ENCODE peak calls at places on chromosomes 13 and 19, in ten cellular contexts. One of them, this sample, is unnamed.

GRCh38 chr19:51161266-51161665 is 19.2 kb downstream of the SIGLEC7 start:
- DNase-seq in CD4-positive, CD25-positive, alpha-beta regulatory T cell: no peak
- DNase-seq in HFFc6: no peak
- DNase-seq in activated T-cell treated with anti-CD3 and anti-CD28 coated beads, Interleukin-2, amount 50 U/mL, for 72 hours: no peak
- DNase-seq in KG1: no peak
- DNase-seq in lower lobe of right lung: no peak
- DNase-seq in GM12864: no peak
- DNase-seq in HS-5: no peak
- DNase-seq in stimulated activated CD4-positive, alpha-beta T cell treated with anti-CD3 and anti-CD28 coated beads, Interleukin-4, amount 100 ng/mL, for 1 hour: no peak
- DNase-seq in hypothalamus: no peak
- DNase-seq in this sample: no peak

GRCh38 chr19:41897181-41897580 is 14.2 kb downstream of the ARHGEF1 start:
- DNase-seq in KG1: no peak
- DNase-seq in activated T-cell treated with anti-CD3 and anti-CD28 coated beads, Interleukin-2, amount 50 U/mL, for 72 hours: no peak
- DNase-seq in hypothalamus: no peak
- DNase-seq in CD4-positive, CD25-positive, alpha-beta regulatory T cell: no peak
- DNase-seq in lower lobe of right lung: no peak
- DNase-seq in HS-5: no peak
- DNase-seq in stimulated activated CD4-positive, alpha-beta T cell treated with anti-CD3 and anti-CD28 coated beads, Interleukin-4, amount 100 ng/mL, for 1 hour: no peak
- DNase-seq in HFFc6: no peak
- DNase-seq in GM12864: no peak
- DNase-seq in this sample: no peak

GRCh38 chr13:84445776-84446175 is 563.5 kb upstream of the SLITRK1 start:
- DNase-seq in hypothalamus: no peak
- DNase-seq in GM12864: no peak
- DNase-seq in lower lobe of right lung: no peak
- DNase-seq in activated T-cell treated with anti-CD3 and anti-CD28 coated beads, Interleukin-2, amount 50 U/mL, for 72 hours: no peak
- DNase-seq in HFFc6: peak
- DNase-seq in CD4-positive, CD25-positive, alpha-beta regulatory T cell: no peak
- DNase-seq in stimulated activated CD4-positive, alpha-beta T cell treated with anti-CD3 and anti-CD28 coated beads, Interleukin-4, amount 100 ng/mL, for 1 hour: no peak
- DNase-seq in HS-5: no peak
- DNase-seq in KG1: no peak
- DNase-seq in this sample: no peak

GRCh38 chr13:99655351-99656091 is 154.2 kb downstream of the TM9SF2 start:
- DNase-seq in activated T-cell treated with anti-CD3 and anti-CD28 coated beads, Interleukin-2, amount 50 U/mL, for 72 hours: peak
- DNase-seq in stimulated activated CD4-positive, alpha-beta T cell treated with anti-CD3 and anti-CD28 coated beads, Interleukin-4, amount 100 ng/mL, for 1 hour: peak
- DNase-seq in GM12864: no peak
- DNase-seq in HS-5: no peak
- DNase-seq in CD4-positive, CD25-positive, alpha-beta regulatory T cell: peak
- DNase-seq in KG1: no peak
- DNase-seq in hypothalamus: no peak
- DNase-seq in lower lobe of right lung: no peak
- DNase-seq in HFFc6: peak
- DNase-seq in this sample: no peak

GRCh38 chr13:74290324-74290773 is 156.1 kb upstream of the KLF12 start:
- DNase-seq in stimulated activated CD4-positive, alpha-beta T cell treated with anti-CD3 and anti-CD28 coated beads, Interleukin-4, amount 100 ng/mL, for 1 hour: no peak
- DNase-seq in hypothalamus: no peak
- DNase-seq in activated T-cell treated with anti-CD3 and anti-CD28 coated beads, Interleukin-2, amount 50 U/mL, for 72 hours: peak
- DNase-seq in HFFc6: peak
- DNase-seq in lower lobe of right lung: no peak
- DNase-seq in GM12864: peak
- DNase-seq in HS-5: no peak
- DNase-seq in KG1: no peak
- DNase-seq in CD4-positive, CD25-positive, alpha-beta regulatory T cell: peak
- DNase-seq in this sample: no peak

GRCh38 chr19:17560205-17560595 is 4.8 kb downstream of the COLGALT1 start:
- DNase-seq in stimulated activated CD4-positive, alpha-beta T cell treated with anti-CD3 and anti-CD28 coated beads, Interleukin-4, amount 100 ng/mL, for 1 hour: no peak
- DNase-seq in KG1: no peak
- DNase-seq in hypothalamus: no peak
- DNase-seq in activated T-cell treated with anti-CD3 and anti-CD28 coated beads, Interleukin-2, amount 50 U/mL, for 72 hours: no peak
- DNase-seq in lower lobe of right lung: peak
- DNase-seq in GM12864: no peak
- DNase-seq in HS-5: peak
- DNase-seq in HFFc6: peak
- DNase-seq in CD4-positive, CD25-positive, alpha-beta regulatory T cell: no peak
- DNase-seq in this sample: no peak

GRCh38 chr19:41244117-41244516 is 20.1 kb upstream of the HNRNPUL1 start:
- DNase-seq in GM12864: no peak
- DNase-seq in KG1: no peak
- DNase-seq in HS-5: no peak
- DNase-seq in hypothalamus: no peak
- DNase-seq in activated T-cell treated with anti-CD3 and anti-CD28 coated beads, Interleukin-2, amount 50 U/mL, for 72 hours: no peak
- DNase-seq in CD4-positive, CD25-positive, alpha-beta regulatory T cell: no peak
- DNase-seq in HFFc6: no peak
- DNase-seq in stimulated activated CD4-positive, alpha-beta T cell treated with anti-CD3 and anti-CD28 coated beads, Interleukin-4, amount 100 ng/mL, for 1 hour: no peak
- DNase-seq in lower lobe of right lung: no peak
- DNase-seq in this sample: no peak

GRCh38 chr13:103884139-103884723 is 818.0 kb upstream of the SLC10A2 start:
- DNase-seq in stimulated activated CD4-positive, alpha-beta T cell treated with anti-CD3 and anti-CD28 coated beads, Interleukin-4, amount 100 ng/mL, for 1 hour: no peak
- DNase-seq in lower lobe of right lung: no peak
- DNase-seq in HS-5: no peak
- DNase-seq in hypothalamus: no peak
- DNase-seq in activated T-cell treated with anti-CD3 and anti-CD28 coated beads, Interleukin-2, amount 50 U/mL, for 72 hours: no peak
- DNase-seq in KG1: no peak
- DNase-seq in CD4-positive, CD25-positive, alpha-beta regulatory T cell: no peak
- DNase-seq in GM12864: no peak
- DNase-seq in HFFc6: no peak
- DNase-seq in this sample: no peak

GRCh38 chr13:41075034-41075433 is 13.7 kb downstream of the WBP4 start:
- DNase-seq in HS-5: no peak
- DNase-seq in HFFc6: no peak
- DNase-seq in hypothalamus: no peak
- DNase-seq in lower lobe of right lung: no peak
- DNase-seq in KG1: no peak
- DNase-seq in stimulated activated CD4-positive, alpha-beta T cell treated with anti-CD3 and anti-CD28 coated beads, Interleukin-4, amount 100 ng/mL, for 1 hour: peak
- DNase-seq in GM12864: no peak
- DNase-seq in activated T-cell treated with anti-CD3 and anti-CD28 coated beads, Interleukin-2, amount 50 U/mL, for 72 hours: no peak
- DNase-seq in CD4-positive, CD25-positive, alpha-beta regulatory T cell: peak
- DNase-seq in this sample: no peak

GRCh38 chr13:34346626-34347025 is 528.7 kb downstream of the RFC3 start:
- DNase-seq in stimulated activated CD4-positive, alpha-beta T cell treated with anti-CD3 and anti-CD28 coated beads, Interleukin-4, amount 100 ng/mL, for 1 hour: no peak
- DNase-seq in KG1: no peak
- DNase-seq in CD4-positive, CD25-positive, alpha-beta regulatory T cell: no peak
- DNase-seq in activated T-cell treated with anti-CD3 and anti-CD28 coated beads, Interleukin-2, amount 50 U/mL, for 72 hours: no peak
- DNase-seq in GM12864: no peak
- DNase-seq in HS-5: no peak
- DNase-seq in hypothalamus: no peak
- DNase-seq in HFFc6: peak
- DNase-seq in lower lobe of right lung: no peak
- DNase-seq in this sample: no peak

GRCh38 chr13:35727881-35728280 is 251.4 kb upstream of the MAB21L1 start:
- DNase-seq in HFFc6: no peak
- DNase-seq in HS-5: no peak
- DNase-seq in GM12864: no peak
- DNase-seq in lower lobe of right lung: no peak
- DNase-seq in activated T-cell treated with anti-CD3 and anti-CD28 coated beads, Interleukin-2, amount 50 U/mL, for 72 hours: no peak
- DNase-seq in CD4-positive, CD25-positive, alpha-beta regulatory T cell: no peak
- DNase-seq in KG1: no peak
- DNase-seq in stimulated activated CD4-positive, alpha-beta T cell treated with anti-CD3 and anti-CD28 coated beads, Interleukin-4, amount 100 ng/mL, for 1 hour: no peak
- DNase-seq in hypothalamus: no peak
- DNase-seq in this sample: no peak

GRCh38 chr19:44308011-44308410 is 3.2 kb upstream of the ZNF235 start:
- DNase-seq in hypothalamus: no peak
- DNase-seq in KG1: no peak
- DNase-seq in stimulated activated CD4-positive, alpha-beta T cell treated with anti-CD3 and anti-CD28 coated beads, Interleukin-4, amount 100 ng/mL, for 1 hour: no peak
- DNase-seq in HFFc6: no peak
- DNase-seq in lower lobe of right lung: no peak
- DNase-seq in activated T-cell treated with anti-CD3 and anti-CD28 coated beads, Interleukin-2, amount 50 U/mL, for 72 hours: no peak
- DNase-seq in HS-5: peak
- DNase-seq in GM12864: no peak
- DNase-seq in CD4-positive, CD25-positive, alpha-beta regulatory T cell: no peak
- DNase-seq in this sample: no peak

GRCh38 chr13:95937700-95938320 is 115.4 kb downstream of the UGGT2 start:
- DNase-seq in CD4-positive, CD25-positive, alpha-beta regulatory T cell: no peak
- DNase-seq in hypothalamus: no peak
- DNase-seq in stimulated activated CD4-positive, alpha-beta T cell treated with anti-CD3 and anti-CD28 coated beads, Interleukin-4, amount 100 ng/mL, for 1 hour: no peak
- DNase-seq in GM12864: no peak
- DNase-seq in activated T-cell treated with anti-CD3 and anti-CD28 coated beads, Interleukin-2, amount 50 U/mL, for 72 hours: no peak
- DNase-seq in lower lobe of right lung: no peak
- DNase-seq in KG1: no peak
- DNase-seq in HFFc6: no peak
- DNase-seq in HS-5: no peak
- DNase-seq in this sample: no peak

GRCh38 chr13:98539655-98540054 is 37.3 kb downstream of the STK24 start:
- DNase-seq in lower lobe of right lung: no peak
- DNase-seq in HS-5: no peak
- DNase-seq in HFFc6: peak
- DNase-seq in activated T-cell treated with anti-CD3 and anti-CD28 coated beads, Interleukin-2, amount 50 U/mL, for 72 hours: no peak
- DNase-seq in GM12864: no peak
- DNase-seq in hypothalamus: no peak
- DNase-seq in stimulated activated CD4-positive, alpha-beta T cell treated with anti-CD3 and anti-CD28 coated beads, Interleukin-4, amount 100 ng/mL, for 1 hour: no peak
- DNase-seq in KG1: no peak
- DNase-seq in CD4-positive, CD25-positive, alpha-beta regulatory T cell: no peak
- DNase-seq in this sample: peak

GRCh38 chr13:37747071-37747612 is 122.4 kb downstream of the TRPC4 start:
- DNase-seq in GM12864: no peak
- DNase-seq in stimulated activated CD4-positive, alpha-beta T cell treated with anti-CD3 and anti-CD28 coated beads, Interleukin-4, amount 100 ng/mL, for 1 hour: no peak
- DNase-seq in KG1: no peak
- DNase-seq in HS-5: peak
- DNase-seq in lower lobe of right lung: no peak
- DNase-seq in HFFc6: peak
- DNase-seq in hypothalamus: no peak
- DNase-seq in CD4-positive, CD25-positive, alpha-beta regulatory T cell: no peak
- DNase-seq in activated T-cell treated with anti-CD3 and anti-CD28 coated beads, Interleukin-2, amount 50 U/mL, for 72 hours: no peak
- DNase-seq in this sample: no peak

GRCh38 chr19:3683405-3683865 is 16.8 kb downstream of the PIP5K1C start:
- DNase-seq in HFFc6: no peak
- DNase-seq in lower lobe of right lung: no peak
- DNase-seq in HS-5: no peak
- DNase-seq in GM12864: no peak
- DNase-seq in hypothalamus: no peak
- DNase-seq in activated T-cell treated with anti-CD3 and anti-CD28 coated beads, Interleukin-2, amount 50 U/mL, for 72 hours: no peak
- DNase-seq in stimulated activated CD4-positive, alpha-beta T cell treated with anti-CD3 and anti-CD28 coated beads, Interleukin-4, amount 100 ng/mL, for 1 hour: no peak
- DNase-seq in CD4-positive, CD25-positive, alpha-beta regulatory T cell: no peak
- DNase-seq in KG1: no peak
- DNase-seq in this sample: no peak

GRCh38 chr19:41994994-41995958 is 1.2 kb upstream of the ATP1A3 start:
- DNase-seq in HS-5: no peak
- DNase-seq in stimulated activated CD4-positive, alpha-beta T cell treated with anti-CD3 and anti-CD28 coated beads, Interleukin-4, amount 100 ng/mL, for 1 hour: no peak
- DNase-seq in CD4-positive, CD25-positive, alpha-beta regulatory T cell: no peak
- DNase-seq in hypothalamus: no peak
- DNase-seq in activated T-cell treated with anti-CD3 and anti-CD28 coated beads, Interleukin-2, amount 50 U/mL, for 72 hours: no peak
- DNase-seq in lower lobe of right lung: no peak
- DNase-seq in HFFc6: no peak
- DNase-seq in GM12864: no peak
- DNase-seq in KG1: no peak
- DNase-seq in this sample: no peak

GRCh38 chr13:98103942-98104880 is 38.7 kb upstream of the FARP1 start:
- DNase-seq in CD4-positive, CD25-positive, alpha-beta regulatory T cell: no peak
- DNase-seq in HFFc6: peak
- DNase-seq in lower lobe of right lung: no peak
- DNase-seq in HS-5: no peak
- DNase-seq in stimulated activated CD4-positive, alpha-beta T cell treated with anti-CD3 and anti-CD28 coated beads, Interleukin-4, amount 100 ng/mL, for 1 hour: no peak
- DNase-seq in activated T-cell treated with anti-CD3 and anti-CD28 coated beads, Interleukin-2, amount 50 U/mL, for 72 hours: no peak
- DNase-seq in GM12864: no peak
- DNase-seq in KG1: no peak
- DNase-seq in hypothalamus: no peak
- DNase-seq in this sample: no peak

GRCh38 chr13:110445183-110445582 is 116.3 kb downstream of the RAB20 start:
- DNase-seq in activated T-cell treated with anti-CD3 and anti-CD28 coated beads, Interleukin-2, amount 50 U/mL, for 72 hours: no peak
- DNase-seq in HFFc6: no peak
- DNase-seq in CD4-positive, CD25-positive, alpha-beta regulatory T cell: no peak
- DNase-seq in lower lobe of right lung: no peak
- DNase-seq in HS-5: no peak
- DNase-seq in KG1: no peak
- DNase-seq in stimulated activated CD4-positive, alpha-beta T cell treated with anti-CD3 and anti-CD28 coated beads, Interleukin-4, amount 100 ng/mL, for 1 hour: no peak
- DNase-seq in hypothalamus: no peak
- DNase-seq in GM12864: peak
- DNase-seq in this sample: no peak

GRCh38 chr13:75566658-75567057 is 17.1 kb downstream of the UCHL3 start:
- DNase-seq in CD4-positive, CD25-positive, alpha-beta regulatory T cell: no peak
- DNase-seq in hypothalamus: no peak
- DNase-seq in HFFc6: peak
- DNase-seq in stimulated activated CD4-positive, alpha-beta T cell treated with anti-CD3 and anti-CD28 coated beads, Interleukin-4, amount 100 ng/mL, for 1 hour: no peak
- DNase-seq in activated T-cell treated with anti-CD3 and anti-CD28 coated beads, Interleukin-2, amount 50 U/mL, for 72 hours: no peak
- DNase-seq in HS-5: no peak
- DNase-seq in GM12864: no peak
- DNase-seq in lower lobe of right lung: no peak
- DNase-seq in KG1: no peak
- DNase-seq in this sample: no peak

GRCh38 chr13:90502143-90502542 is 845.3 kb upstream of the MIR17HG start:
- DNase-seq in HFFc6: no peak
- DNase-seq in lower lobe of right lung: no peak
- DNase-seq in stimulated activated CD4-positive, alpha-beta T cell treated with anti-CD3 and anti-CD28 coated beads, Interleukin-4, amount 100 ng/mL, for 1 hour: no peak
- DNase-seq in activated T-cell treated with anti-CD3 and anti-CD28 coated beads, Interleukin-2, amount 50 U/mL, for 72 hours: no peak
- DNase-seq in GM12864: no peak
- DNase-seq in hypothalamus: no peak
- DNase-seq in CD4-positive, CD25-positive, alpha-beta regulatory T cell: no peak
- DNase-seq in KG1: no peak
- DNase-seq in HS-5: no peak
- DNase-seq in this sample: no peak

GRCh38 chr13:27194895-27195764 is 23.5 kb upstream of the USP12 start:
- DNase-seq in HS-5: peak
- DNase-seq in HFFc6: peak
- DNase-seq in CD4-positive, CD25-positive, alpha-beta regulatory T cell: no peak
- DNase-seq in KG1: no peak
- DNase-seq in GM12864: no peak
- DNase-seq in lower lobe of right lung: no peak
- DNase-seq in activated T-cell treated with anti-CD3 and anti-CD28 coated beads, Interleukin-2, amount 50 U/mL, for 72 hours: peak
- DNase-seq in hypothalamus: no peak
- DNase-seq in stimulated activated CD4-positive, alpha-beta T cell treated with anti-CD3 and anti-CD28 coated beads, Interleukin-4, amount 100 ng/mL, for 1 hour: no peak
- DNase-seq in this sample: no peak

GRCh38 chr13:112771877-112772538 is 82.2 kb downstream of the ATP11A start:
- DNase-seq in hypothalamus: no peak
- DNase-seq in CD4-positive, CD25-positive, alpha-beta regulatory T cell: no peak
- DNase-seq in GM12864: no peak
- DNase-seq in lower lobe of right lung: peak
- DNase-seq in HS-5: no peak
- DNase-seq in stimulated activated CD4-positive, alpha-beta T cell treated with anti-CD3 and anti-CD28 coated beads, Interleukin-4, amount 100 ng/mL, for 1 hour: no peak
- DNase-seq in HFFc6: no peak
- DNase-seq in activated T-cell treated with anti-CD3 and anti-CD28 coated beads, Interleukin-2, amount 50 U/mL, for 72 hours: no peak
- DNase-seq in KG1: no peak
- DNase-seq in this sample: no peak

GRCh38 chr13:80265348-80265747 is 75.6 kb downstream of the SPRY2 start:
- DNase-seq in KG1: no peak
- DNase-seq in lower lobe of right lung: no peak
- DNase-seq in HFFc6: no peak
- DNase-seq in activated T-cell treated with anti-CD3 and anti-CD28 coated beads, Interleukin-2, amount 50 U/mL, for 72 hours: no peak
- DNase-seq in GM12864: no peak
- DNase-seq in HS-5: no peak
- DNase-seq in CD4-positive, CD25-positive, alpha-beta regulatory T cell: no peak
- DNase-seq in hypothalamus: no peak
- DNase-seq in stimulated activated CD4-positive, alpha-beta T cell treated with anti-CD3 and anti-CD28 coated beads, Interleukin-4, amount 100 ng/mL, for 1 hour: no peak
- DNase-seq in this sample: no peak

GRCh38 chr13:90302113-90302512 is 1045.4 kb upstream of the MIR17HG start:
- DNase-seq in GM12864: no peak
- DNase-seq in CD4-positive, CD25-positive, alpha-beta regulatory T cell: no peak
- DNase-seq in activated T-cell treated with anti-CD3 and anti-CD28 coated beads, Interleukin-2, amount 50 U/mL, for 72 hours: no peak
- DNase-seq in lower lobe of right lung: no peak
- DNase-seq in hypothalamus: no peak
- DNase-seq in stimulated activated CD4-positive, alpha-beta T cell treated with anti-CD3 and anti-CD28 coated beads, Interleukin-4, amount 100 ng/mL, for 1 hour: no peak
- DNase-seq in HFFc6: peak
- DNase-seq in KG1: no peak
- DNase-seq in HS-5: no peak
- DNase-seq in this sample: no peak

GRCh38 chr13:23159205-23159586 is 21.6 kb upstream of the SGCG start:
- DNase-seq in KG1: peak
- DNase-seq in CD4-positive, CD25-positive, alpha-beta regulatory T cell: no peak
- DNase-seq in HFFc6: peak
- DNase-seq in lower lobe of right lung: peak
- DNase-seq in HS-5: no peak
- DNase-seq in stimulated activated CD4-positive, alpha-beta T cell treated with anti-CD3 and anti-CD28 coated beads, Interleukin-4, amount 100 ng/mL, for 1 hour: peak
- DNase-seq in GM12864: no peak
- DNase-seq in activated T-cell treated with anti-CD3 and anti-CD28 coated beads, Interleukin-2, amount 50 U/mL, for 72 hours: peak
- DNase-seq in hypothalamus: no peak
- DNase-seq in this sample: no peak

GRCh38 chr19:40962460-40962961 is 28.6 kb upstream of the CYP2B6 start:
- DNase-seq in KG1: no peak
- DNase-seq in lower lobe of right lung: no peak
- DNase-seq in GM12864: no peak
- DNase-seq in stimulated activated CD4-positive, alpha-beta T cell treated with anti-CD3 and anti-CD28 coated beads, Interleukin-4, amount 100 ng/mL, for 1 hour: no peak
- DNase-seq in activated T-cell treated with anti-CD3 and anti-CD28 coated beads, Interleukin-2, amount 50 U/mL, for 72 hours: no peak
- DNase-seq in HFFc6: peak
- DNase-seq in hypothalamus: no peak
- DNase-seq in HS-5: peak
- DNase-seq in CD4-positive, CD25-positive, alpha-beta regulatory T cell: no peak
- DNase-seq in this sample: no peak

GRCh38 chr13:39410089-39410901 is 192.7 kb downstream of the LHFPL6 start:
- DNase-seq in hypothalamus: no peak
- DNase-seq in GM12864: no peak
- DNase-seq in HFFc6: no peak
- DNase-seq in stimulated activated CD4-positive, alpha-beta T cell treated with anti-CD3 and anti-CD28 coated beads, Interleukin-4, amount 100 ng/mL, for 1 hour: no peak
- DNase-seq in activated T-cell treated with anti-CD3 and anti-CD28 coated beads, Interleukin-2, amount 50 U/mL, for 72 hours: no peak
- DNase-seq in lower lobe of right lung: no peak
- DNase-seq in HS-5: no peak
- DNase-seq in CD4-positive, CD25-positive, alpha-beta regulatory T cell: no peak
- DNase-seq in KG1: no peak
- DNase-seq in this sample: no peak

This sample was measured in sigmoid colon.